ENCODE peak calls at places on chromosomes 12 and 14, in four cellular contexts. M is vagina, E is progenitor cell of endocrine pancreas, U is right lobe of liver. K is an unnamed sample.

GRCh38 chr12:117685115-117685926 is 283.5 kb downstream of the KSR2 start:
- DNase-seq in M (no peak), U (no peak), E (no peak), K (no peak)

GRCh38 chr14:100408350-100409015 is 85.3 kb downstream of the SLC25A47 start:
- DNase-seq in M (no peak), E (no peak), U (no peak), K (no peak)

GRCh38 chr12:43103866-43104265 is 448.1 kb downstream of the ADAMTS20 start:
- DNase-seq in E (no peak), M (no peak), U (no peak), K (no peak)

GRCh38 chr14:51335521-51335920 is 95.5 kb downstream of the TMX1 start:
- DNase-seq in E (no peak), U (no peak), M (no peak), K (no peak)

GRCh38 chr12:52121848-52122838 is 42.6 kb downstream of the SMIM41 start:
- DNase-seq in U (peak), E (peak), M (no peak), K (peak)

GRCh38 chr12:64670856-64671639 is 60.8 kb downstream of the RASSF3 start:
- DNase-seq in M (no peak), E (no peak), U (no peak), K (no peak)

GRCh38 chr12:43336962-43337555 is 214.9 kb downstream of the ADAMTS20 start:
- DNase-seq in E (no peak), U (no peak), M (no peak), K (no peak)

GRCh38 chr14:32478027-32478426 is 148.9 kb downstream of the AKAP6 start:
- DNase-seq in M (no peak), U (no peak), E (no peak), K (no peak)

GRCh38 chr14:89912667-89913211 is 41.8 kb downstream of the EFCAB11 start:
- DNase-seq in M (no peak), U (no peak), E (no peak), K (peak)

GRCh38 chr12:103326190-103326589 is 169.6 kb downstream of the C12orf42 start:
- DNase-seq in U (no peak), M (no peak), E (no peak), K (no peak)

GRCh38 chr14:95432152-95433093 is 84.0 kb downstream of the SYNE3 start:
- DNase-seq in U (peak), E (peak), M (no peak), K (peak)

GRCh38 chr14:105878554-105878953 is 352.2 kb downstream of the TMEM121 start:
- DNase-seq in M (no peak), E (no peak), U (no peak), K (no peak)

GRCh38 chr14:105878125-105878524 is 351.7 kb downstream of the TMEM121 start:
- DNase-seq in M (no peak), U (peak), E (no peak), K (peak)

GRCh38 chr14:105880616-105881015 is 354.2 kb downstream of the TMEM121 start:
- DNase-seq in M (peak), U (peak), E (no peak), K (peak)

GRCh38 chr14:105879867-105880561 is 353.6 kb downstream of the TMEM121 start:
- DNase-seq in U (peak), M (no peak), E (no peak), K (peak)

GRCh38 chr14:105879503-105879866 is 353.1 kb downstream of the TMEM121 start:
- DNase-seq in E (no peak), M (no peak), U (peak), K (peak)
- TF ChIP-seq CTCF in E (no peak), M (no peak), U (no peak), K (no peak)

GRCh38 chr14:86141966-86142365 is 612.0 kb downstream of the FLRT2 start:
- DNase-seq in M (no peak), U (no peak), E (no peak), K (no peak)
- TF ChIP-seq CTCF in M (no peak), U (no peak), E (no peak), K (no peak)

GRCh38 chr12:89709994-89710872 is 1.6 kb upstream of the ATP2B1 start:
- DNase-seq in U (peak), M (no peak), E (peak), K (peak)

GRCh38 chr12:89707992-89708792 is 446 bp downstream of the ATP2B1 start:
- DNase-seq in U (peak), E (peak), M (no peak), K (peak)

GRCh38 chr12:89710873-89711179 is 2.2 kb upstream of the ATP2B1 start:
- DNase-seq in U (no peak), M (no peak), E (no peak), K (no peak)

GRCh38 chr12:89708793-89709156 is at the start of gene ATP2B1:
- DNase-seq in U (peak), M (no peak), E (peak), K (peak)

GRCh38 chr12:89709157-89709993 is 737 bp upstream of the ATP2B1 start:
- DNase-seq in M (peak), E (peak), U (peak), K (peak)
- TF ChIP-seq CTCF in M (no peak), E (no peak), U (no peak), K (no peak)

DNA sequence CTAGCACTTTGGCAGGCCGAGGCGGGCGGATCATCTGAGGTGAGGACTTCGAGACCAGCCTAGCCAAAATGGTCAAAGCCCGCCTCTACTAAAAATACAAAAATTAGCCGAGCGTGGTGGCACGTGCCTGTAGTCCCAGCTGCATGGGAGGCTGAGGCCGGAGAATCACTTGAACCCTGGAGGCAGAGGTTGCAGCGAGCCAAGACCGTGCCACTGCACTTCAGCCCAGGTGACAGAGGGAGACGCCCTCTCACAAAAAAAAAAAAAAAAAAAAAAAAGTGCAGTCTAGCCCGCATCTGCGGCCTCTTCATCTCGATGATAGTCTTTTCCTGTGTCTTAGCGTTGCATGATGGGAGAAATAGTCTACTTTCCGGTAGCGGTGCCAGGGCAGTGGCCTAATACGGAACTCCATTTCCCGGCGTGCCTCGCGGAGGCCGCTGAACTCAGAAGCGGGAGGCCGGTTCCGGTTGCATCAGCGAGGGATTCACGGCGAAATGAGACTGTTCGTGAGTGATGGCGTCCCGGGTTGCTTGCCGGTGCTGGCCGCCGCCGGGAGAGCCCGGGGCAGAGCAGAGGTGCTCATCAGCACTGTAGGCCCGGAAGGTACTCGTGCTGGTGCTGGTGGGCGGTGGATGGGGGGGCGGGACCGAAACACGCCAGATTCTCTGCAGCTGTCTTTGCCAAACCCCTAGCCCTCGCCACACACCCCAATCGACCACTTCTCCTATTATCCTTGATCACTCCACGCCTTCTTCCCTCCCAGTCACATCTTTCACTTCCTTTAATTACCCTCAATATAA is at the start of gene MARS1:
- DNase-seq in U (peak), M (no peak), E (peak), K (peak)
- TF ChIP-seq CTCF in U (peak), M (peak), E (no peak), K (no peak)

GRCh38 chr12:101737476-101737875 is 1.8 kb downstream of the SYCP3 start:
- DNase-seq in U (no peak), M (no peak), E (no peak), K (no peak)
- TF ChIP-seq CTCF in U (no peak), M (no peak), E (no peak), K (no peak)